ENCODE peak calls at places on chromosome 21, in five cellular contexts. R, X, F, J and E are unnamed samples.

GRCh38 chr21:44919111-44919912 is 1.4 kb downstream of the ITGB2 start:
- DNase-seq in R (no peak), X (no peak), F (no peak), J (no peak), E (no peak)

GRCh38 chr21:33901421-33902288 is 13.9 kb downstream of the ATP5PO start:
- DNase-seq in R (peak), X (peak), F (peak), J (no peak), E (peak)

GRCh38 chr21:17139696-17140095 is 373.1 kb upstream of the CXADR start:
- DNase-seq in R (no peak), X (no peak), F (no peak), J (no peak), E (peak)

GRCh38 chr21:15326032-15326867 is 261.4 kb upstream of the NRIP1 start:
- DNase-seq in R (no peak), X (no peak), F (no peak), J (no peak), E (no peak)

GRCh38 chr21:37868446-37868845 is 47.8 kb downstream of the KCNJ6 start:
- DNase-seq in R (no peak), X (no peak), F (no peak), J (no peak), E (no peak)

GRCh38 chr21:37799193-37800121 is 116.8 kb downstream of the KCNJ6 start:
- DNase-seq in R (no peak), X (no peak), F (no peak), J (no peak), E (no peak)

GRCh38 chr21:41952568-41953248 is 1.1 kb downstream of the C2CD2 start:
- DNase-seq in R (no peak), X (peak), F (no peak), J (no peak), E (no peak)

GRCh38 chr21:43933680-43934079 is 68.7 kb downstream of the AGPAT3 start:
- DNase-seq in R (no peak), X (no peak), F (no peak), J (no peak), E (no peak)

GRCh38 chr21:23401278-23401677 is 2206.0 kb downstream of the MRPL39 start:
- DNase-seq in R (no peak), X (peak), F (no peak), J (no peak), E (peak)

GRCh38 chr21:42389449-42389835 is 6.4 kb downstream of the TMPRSS3 start:
- DNase-seq in R (no peak), X (no peak), F (peak), J (no peak), E (no peak)

GRCh38 chr21:25459993-25460392 is 147.3 kb downstream of the MRPL39 start:
- DNase-seq in R (no peak), X (no peak), F (no peak), J (no peak), E (no peak)

GRCh38 chr21:37620401-37620800 is 253.8 kb downstream of the DYRK1A start:
- DNase-seq in R (no peak), X (no peak), F (no peak), J (no peak), E (no peak)

GRCh38 chr21:44334637-44335030 is 4.6 kb downstream of the CFAP410 start:
- DNase-seq in R (no peak), X (no peak), F (no peak), J (no peak), E (no peak)

GRCh38 chr21:30612132-30612531 is 1.6 kb downstream of the KRTAP6-1 start:
- DNase-seq in R (no peak), X (no peak), F (no peak), J (no peak), E (no peak)

GRCh38 chr21:32543975-32544374 is 41.3 kb downstream of the TCP10L start:
- DNase-seq in R (no peak), X (no peak), F (no peak), J (no peak), E (no peak)

GRCh38 chr21:43865471-43866181 is 603 bp downstream of the AGPAT3 start:
- DNase-seq in R (peak), X (no peak), F (no peak), J (peak), E (no peak)

GRCh38 chr21:32569261-32570230 is 15.8 kb downstream of the TCP10L start:
- DNase-seq in R (peak), X (peak), F (peak), J (peak), E (peak)

GRCh38 chr21:35850029-35850428 is 210.3 kb downstream of the SETD4 start:
- DNase-seq in R (no peak), X (no peak), F (no peak), J (no peak), E (no peak)

GRCh38 chr21:44653656-44654575 is 543 bp downstream of the KRTAP12-4 start:
- DNase-seq in R (no peak), X (no peak), F (no peak), J (peak), E (no peak)

GRCh38 chr21:42439284-42440186 is 35.8 kb downstream of the UBASH3A start:
- DNase-seq in R (no peak), X (no peak), F (no peak), J (no peak), E (no peak)

GRCh38 chr21:15781986-15782385 is 52.2 kb downstream of the USP25 start:
- DNase-seq in R (no peak), X (no peak), F (no peak), J (no peak), E (no peak)

GRCh38 chr21:37828515-37828914 is 87.7 kb downstream of the KCNJ6 start:
- DNase-seq in R (no peak), X (no peak), F (no peak), J (no peak), E (no peak)

GRCh38 chr21:33327792-33328433 is 3.1 kb downstream of the IFNAR1 start:
- DNase-seq in R (no peak), X (no peak), F (no peak), J (no peak), E (no peak)